ENCODE peak calls at places on chromosomes 3 and 15, in four cellular contexts. S is HCT116, D is K562, W is HepG2. P is an unnamed sample.
A peak's percentile ranks its signal among the peaks of the same experiment; 100 is the strongest.

GRCh38 chr3:149003653-149004305 is 12.4 kb downstream of the GYG1 start:
- DNase-seq in S (no peak), D (no peak), W (no peak), P (no peak)

GRCh38 chr3:86837871-86838270 is 153.1 kb downstream of the VGLL3 start:
- DNase-seq in S (no peak), D (no peak), W (no peak), P (no peak)

GRCh38 chr15:71137138-71137518 is 21.9 kb downstream of the THSD4 start:
- DNase-seq in S (no peak), D (no peak), W (no peak), P (no peak)

GRCh38 chr3:126083511-126083912 is 412 bp downstream of the SLC41A3 start:
- DNase-seq in S (no peak), D (no peak), W (peak; percentile 14), P (peak; percentile 48)

GRCh38 chr15:73965094-73965729 is 26.9 kb downstream of the STOML1 start:
- DNase-seq in S (no peak), D (no peak), W (no peak), P (no peak)

GRCh38 chr15:90001062-90001682 is at the start of gene ZNF710:
- DNase-seq in S (no peak), D (peak; percentile 67), W (no peak), P (peak; percentile 77)

GRCh38 chr3:119323401-119324107 is 29.4 kb downstream of the ARHGAP31 start:
- DNase-seq in S (no peak), D (no peak), W (no peak), P (peak; percentile 36)

GRCh38 chr15:38274135-38274534 is 21.5 kb downstream of the SPRED1 start:
- DNase-seq in S (no peak), D (no peak), W (no peak), P (no peak)

GRCh38 chr3:193743702-193744047 is 150.7 kb downstream of the OPA1 start:
- DNase-seq in S (no peak), D (no peak), W (no peak), P (no peak)

GRCh38 chr3:16177962-16178627 is 3.6 kb downstream of the GALNT15 start:
- DNase-seq in S (peak; percentile 38), D (peak; percentile 79), W (peak; percentile 42), P (peak; percentile 73)

GRCh38 chr15:74783072-74783807 is 1.4 kb downstream of the CSK start:
- DNase-seq in S (no peak), D (peak; percentile 45), W (no peak), P (no peak)

GRCh38 chr15:78454992-78455391 is 17.0 kb downstream of the IREB2 start:
- DNase-seq in S (no peak), D (no peak), W (no peak), P (no peak)

GRCh38 chr3:180496995-180497394 is 105.0 kb upstream of the TTC14 start:
- DNase-seq in S (no peak), D (no peak), W (no peak), P (no peak)

GRCh38 chr3:138082992-138083386 is 32.4 kb downstream of the DZIP1L start:
- DNase-seq in S (no peak), D (no peak), W (no peak), P (no peak)

GRCh38 chr3:17645074-17645698 is 97.2 kb downstream of the TBC1D5 start:
- DNase-seq in S (peak; percentile 43), D (peak; percentile 42), W (peak; percentile 67), P (peak; percentile 8)

GRCh38 chr3:13605555-13605954 is 56.6 kb downstream of the FBLN2 start:
- DNase-seq in S (no peak), D (no peak), W (no peak), P (no peak)
- TF ChIP-seq JUND in S (no peak), D (no peak), W (no peak), P (no peak)

DNA sequence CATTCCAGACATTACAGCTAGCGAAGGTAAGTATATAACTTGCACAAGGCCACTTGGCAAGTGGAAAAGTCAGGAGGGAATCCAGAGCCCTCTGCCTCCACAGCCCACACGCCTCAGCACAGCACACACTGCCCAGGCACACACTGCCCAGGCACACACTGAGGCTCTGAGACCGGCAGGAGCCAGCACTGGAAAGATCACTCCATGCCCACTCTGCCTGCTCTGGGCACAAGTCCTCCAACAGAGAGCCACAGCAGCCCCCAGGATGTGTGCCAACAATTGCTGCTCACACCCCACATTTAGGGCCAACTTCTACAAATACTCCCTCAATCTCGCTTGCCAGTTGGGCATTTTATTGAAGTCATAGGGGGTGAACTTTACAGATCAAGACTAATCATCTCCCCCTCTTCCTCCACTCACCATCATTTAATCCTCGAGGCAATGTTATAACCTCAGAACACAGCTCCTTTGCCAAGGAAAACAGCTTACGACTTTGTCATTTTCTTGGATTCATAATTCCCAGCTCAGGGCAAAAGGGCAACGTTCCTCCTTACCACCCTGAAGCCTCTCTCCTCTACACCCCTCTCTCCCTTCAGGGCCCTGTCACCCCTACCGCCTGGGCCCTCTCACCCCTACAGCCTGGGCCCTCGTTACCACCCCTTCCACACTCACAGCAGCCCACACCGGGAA is 53.0 kb upstream of the TPM1 start:
- DNase-seq in S (no peak), D (no peak), W (no peak), P (no peak)
- TF ChIP-seq JUND in S (no peak), D (no peak), W (no peak), P (no peak)

DNA sequence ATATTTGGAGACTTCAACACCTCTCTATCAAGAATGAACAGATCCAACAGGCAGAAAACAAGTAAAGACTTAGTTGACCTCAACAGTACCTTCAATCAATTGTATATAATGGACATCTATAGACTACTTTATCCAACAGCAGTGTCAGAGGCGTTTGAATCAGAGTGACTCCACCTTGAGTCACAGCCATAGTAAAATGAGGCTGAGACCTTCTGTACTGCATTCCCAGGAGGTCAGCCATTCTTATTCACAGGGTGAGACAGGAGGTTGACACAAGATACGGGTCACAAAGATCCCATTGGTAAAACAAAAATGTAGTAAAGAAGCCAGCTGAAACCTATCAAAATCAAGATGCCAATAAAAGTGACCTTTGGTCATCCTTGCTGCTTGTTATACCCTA is 299.8 kb downstream of the CNTN3 start:
- DNase-seq in S (no peak), D (no peak), W (no peak), P (no peak)
- TF ChIP-seq JUND in S (no peak), D (no peak), W (no peak), P (no peak)

DNA sequence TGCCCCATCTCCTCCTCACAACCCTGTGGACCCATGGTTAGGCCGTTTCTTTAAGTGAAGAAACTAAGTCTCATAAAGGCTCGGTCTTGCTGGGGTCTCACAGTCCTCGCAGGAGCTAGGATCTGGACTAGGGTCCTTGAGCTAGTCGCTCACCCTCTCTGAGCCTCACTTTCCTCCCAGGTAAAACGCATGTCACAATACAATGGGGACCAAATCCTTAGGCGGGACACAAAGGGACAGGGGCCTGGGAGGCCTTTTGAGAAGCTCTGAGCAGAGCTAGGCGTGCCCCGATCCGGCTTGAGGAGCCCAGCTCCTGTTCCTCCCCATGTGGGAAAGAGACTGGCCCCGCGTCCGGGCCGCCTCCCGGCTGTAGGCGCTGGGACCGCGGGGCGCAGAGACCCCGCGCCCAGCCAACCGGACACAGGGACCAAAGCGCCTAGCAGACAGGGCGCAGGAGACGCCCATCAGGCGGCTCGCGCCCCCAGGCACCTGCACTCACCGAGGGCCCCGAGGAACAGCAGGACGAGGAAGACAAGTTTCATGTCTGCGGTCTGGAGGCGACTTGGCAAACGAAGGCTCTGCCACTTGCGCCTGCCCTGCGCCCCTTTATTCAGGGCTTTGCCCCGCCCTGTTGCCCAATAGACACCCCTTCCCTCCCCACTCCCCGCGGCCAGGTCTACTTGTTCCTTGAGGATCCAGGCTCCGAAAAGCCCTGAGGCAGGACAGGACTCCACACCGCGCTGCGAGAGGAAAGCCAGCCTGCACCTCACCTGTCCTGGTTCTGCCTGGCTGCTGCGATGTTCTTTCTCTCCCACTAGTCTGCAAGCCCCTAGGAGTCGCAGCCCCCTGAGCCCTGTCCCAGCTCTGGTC is at the start of gene LTF:
- DNase-seq in S (no peak), D (no peak), W (no peak), P (no peak)
- TF ChIP-seq JUND in S (no peak), D (no peak), W (no peak), P (no peak)

DNA sequence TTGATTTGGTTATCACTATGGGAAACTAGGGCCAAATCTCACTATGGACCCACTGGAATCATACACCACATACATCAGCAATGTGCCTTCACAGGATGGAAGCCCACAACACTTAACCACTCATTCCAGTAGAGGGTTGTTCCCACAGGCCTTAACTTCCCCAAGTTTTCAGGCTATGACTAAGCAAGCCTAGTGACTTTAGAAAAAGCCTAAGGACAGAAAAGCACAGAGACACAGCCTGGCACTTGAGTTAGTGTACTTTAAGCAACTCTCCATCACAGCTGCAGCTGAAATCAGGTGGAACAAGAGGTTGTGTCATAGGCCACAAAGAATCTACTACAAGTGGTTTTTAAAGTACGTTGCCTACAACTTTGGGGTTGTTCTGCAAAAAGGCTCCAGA is 128.7 kb downstream of the LRRN1 start:
- DNase-seq in S (no peak), D (no peak), W (no peak), P (no peak)
- TF ChIP-seq JUND in S (no peak), D (no peak), W (no peak), P (no peak)

DNA sequence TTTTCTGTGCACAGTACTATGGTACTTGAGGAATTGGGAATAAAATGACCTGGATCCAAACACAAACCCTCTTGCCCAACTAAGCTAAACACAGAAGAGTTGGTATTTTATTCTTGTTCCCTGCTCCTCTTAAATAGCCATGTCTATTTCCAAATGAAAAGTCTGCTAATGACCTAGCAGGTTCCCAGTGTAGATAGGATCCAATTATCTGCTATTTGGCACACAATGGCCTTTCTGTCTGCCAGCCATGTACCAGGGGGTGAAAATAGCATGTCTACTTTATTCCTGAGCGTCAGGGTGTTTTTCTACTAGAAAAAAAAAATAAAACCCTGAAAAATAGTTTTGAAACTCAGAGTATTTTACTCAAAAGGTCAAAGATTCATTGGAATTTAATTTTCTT is 657.0 kb upstream of the NAALADL2 start:
- DNase-seq in S (no peak), D (no peak), W (no peak), P (no peak)
- TF ChIP-seq JUND in S (no peak), D (no peak), W (no peak), P (no peak)

P was measured in T47D.